ENCODE peak calls at places on chromosomes 6 and 20, in six cellular contexts. One of them, this sample, is unnamed.

GRCh38 chr6:41843178-41843577 is 52.0 kb downstream of the USP49 start:
- DNase-seq in coronary artery: no peak
- DNase-seq in stimulated activated CD4-positive, alpha-beta T cell treated with anti-CD3 and anti-CD28 coated beads, Interleukin-12 subunit alpha, Interleukin-12 subunit beta, amount 100 ng/mL, for 48 hours: no peak
- DNase-seq in mucosa of gallbladder: no peak
- DNase-seq in fibroblast of villous mesenchyme: no peak
- DNase-seq in NCI-H2081: no peak
- DNase-seq in this sample: no peak

GRCh38 chr20:24948939-24949679 is at the start of gene CST7:
- DNase-seq in coronary artery: peak
- DNase-seq in stimulated activated CD4-positive, alpha-beta T cell treated with anti-CD3 and anti-CD28 coated beads, Interleukin-12 subunit alpha, Interleukin-12 subunit beta, amount 100 ng/mL, for 48 hours: peak
- DNase-seq in mucosa of gallbladder: peak
- DNase-seq in fibroblast of villous mesenchyme: no peak
- DNase-seq in NCI-H2081: no peak
- DNase-seq in this sample: no peak

GRCh38 chr20:57610261-57610952 is 9.8 kb downstream of the ZBP1 start:
- DNase-seq in coronary artery: no peak
- DNase-seq in stimulated activated CD4-positive, alpha-beta T cell treated with anti-CD3 and anti-CD28 coated beads, Interleukin-12 subunit alpha, Interleukin-12 subunit beta, amount 100 ng/mL, for 48 hours: no peak
- DNase-seq in mucosa of gallbladder: no peak
- DNase-seq in fibroblast of villous mesenchyme: no peak
- DNase-seq in NCI-H2081: no peak
- DNase-seq in this sample: no peak

GRCh38 chr6:71309666-71310065 is 21.1 kb downstream of the OGFRL1 start:
- DNase-seq in coronary artery: no peak
- DNase-seq in stimulated activated CD4-positive, alpha-beta T cell treated with anti-CD3 and anti-CD28 coated beads, Interleukin-12 subunit alpha, Interleukin-12 subunit beta, amount 100 ng/mL, for 48 hours: no peak
- DNase-seq in mucosa of gallbladder: no peak
- DNase-seq in fibroblast of villous mesenchyme: no peak
- DNase-seq in NCI-H2081: no peak
- DNase-seq in this sample: no peak

GRCh38 chr20:32832664-32833063 is 12.9 kb downstream of the MAPRE1 start:
- DNase-seq in coronary artery: no peak
- DNase-seq in stimulated activated CD4-positive, alpha-beta T cell treated with anti-CD3 and anti-CD28 coated beads, Interleukin-12 subunit alpha, Interleukin-12 subunit beta, amount 100 ng/mL, for 48 hours: no peak
- DNase-seq in mucosa of gallbladder: no peak
- DNase-seq in fibroblast of villous mesenchyme: no peak
- DNase-seq in NCI-H2081: no peak
- DNase-seq in this sample: no peak

GRCh38 chr6:131784561-131784960 is 23.3 kb upstream of the ENPP1 start:
- DNase-seq in coronary artery: no peak
- DNase-seq in stimulated activated CD4-positive, alpha-beta T cell treated with anti-CD3 and anti-CD28 coated beads, Interleukin-12 subunit alpha, Interleukin-12 subunit beta, amount 100 ng/mL, for 48 hours: no peak
- DNase-seq in mucosa of gallbladder: no peak
- DNase-seq in fibroblast of villous mesenchyme: no peak
- DNase-seq in NCI-H2081: no peak
- DNase-seq in this sample: no peak

GRCh38 chr20:63032861-63033634 is 26.3 kb upstream of the BHLHE23 start:
- DNase-seq in coronary artery: no peak
- DNase-seq in stimulated activated CD4-positive, alpha-beta T cell treated with anti-CD3 and anti-CD28 coated beads, Interleukin-12 subunit alpha, Interleukin-12 subunit beta, amount 100 ng/mL, for 48 hours: no peak
- DNase-seq in mucosa of gallbladder: no peak
- DNase-seq in fibroblast of villous mesenchyme: no peak
- DNase-seq in NCI-H2081: no peak
- DNase-seq in this sample: no peak

GRCh38 chr6:89243331-89243629 is 26.1 kb upstream of the GABRR1 start:
- DNase-seq in coronary artery: no peak
- DNase-seq in stimulated activated CD4-positive, alpha-beta T cell treated with anti-CD3 and anti-CD28 coated beads, Interleukin-12 subunit alpha, Interleukin-12 subunit beta, amount 100 ng/mL, for 48 hours: no peak
- DNase-seq in mucosa of gallbladder: no peak
- DNase-seq in fibroblast of villous mesenchyme: peak
- DNase-seq in NCI-H2081: no peak
- DNase-seq in this sample: no peak

GRCh38 chr6:15184441-15184861 is 61.4 kb upstream of the JARID2 start:
- DNase-seq in coronary artery: no peak
- DNase-seq in stimulated activated CD4-positive, alpha-beta T cell treated with anti-CD3 and anti-CD28 coated beads, Interleukin-12 subunit alpha, Interleukin-12 subunit beta, amount 100 ng/mL, for 48 hours: no peak
- DNase-seq in mucosa of gallbladder: no peak
- DNase-seq in fibroblast of villous mesenchyme: no peak
- DNase-seq in NCI-H2081: no peak
- DNase-seq in this sample: no peak

GRCh38 chr20:19886666-19887288 is 128.7 kb downstream of the RIN2 start:
- DNase-seq in coronary artery: no peak
- DNase-seq in stimulated activated CD4-positive, alpha-beta T cell treated with anti-CD3 and anti-CD28 coated beads, Interleukin-12 subunit alpha, Interleukin-12 subunit beta, amount 100 ng/mL, for 48 hours: no peak
- DNase-seq in mucosa of gallbladder: no peak
- DNase-seq in fibroblast of villous mesenchyme: peak
- DNase-seq in NCI-H2081: no peak
- DNase-seq in this sample: no peak

GRCh38 chr20:59242714-59243626 is 57.4 kb upstream of the EDN3 start:
- DNase-seq in coronary artery: no peak
- DNase-seq in stimulated activated CD4-positive, alpha-beta T cell treated with anti-CD3 and anti-CD28 coated beads, Interleukin-12 subunit alpha, Interleukin-12 subunit beta, amount 100 ng/mL, for 48 hours: no peak
- DNase-seq in mucosa of gallbladder: no peak
- DNase-seq in fibroblast of villous mesenchyme: no peak
- DNase-seq in NCI-H2081: no peak
- DNase-seq in this sample: no peak